ENCODE peak calls at places on chromosomes 1 and 21, in eight cellular contexts. E is epithelial cell of esophagus, P is BE2C, K is body of pancreas, J is HCT116, N is choroid plexus epithelial cell, D is astrocyte of the spinal cord, T is Calu3. R is an unnamed sample.

GRCh38 chr21:37564924-37565529 is 198.5 kb downstream of the DYRK1A start:
- DNase-seq in T (peak), P (no peak), K (peak), J (no peak), N (peak), D (peak), E (no peak), R (no peak)

GRCh38 chr1:23585321-23586022 is 26.2 kb upstream of the ID3 start:
- DNase-seq in P (no peak), K (no peak), N (peak), J (no peak), E (peak), T (no peak), D (peak), R (peak)

GRCh38 chr21:45126085-45126687 is 51.8 kb downstream of the ADARB1 start:
- DNase-seq in N (no peak), K (no peak), P (no peak), J (no peak), D (no peak), E (no peak), T (no peak), R (no peak)

GRCh38 chr1:59768752-59769411 is 45.9 kb upstream of the HOOK1 start:
- DNase-seq in P (no peak), J (no peak), K (peak), D (no peak), N (no peak), E (peak), T (no peak), R (no peak)

GRCh38 chr1:12406218-12407021 is 176.6 kb downstream of the VPS13D start:
- DNase-seq in P (no peak), T (no peak), D (peak), K (no peak), E (no peak), N (peak), J (no peak), R (peak)

GRCh38 chr1:226953175-226953800 is 13.2 kb downstream of the COQ8A start:
- DNase-seq in N (no peak), J (no peak), D (no peak), P (no peak), T (no peak), E (no peak), K (no peak), R (no peak)

GRCh38 chr1:30860320-30860652 is 48.3 kb downstream of the SDC3 start:
- DNase-seq in E (no peak), N (no peak), K (no peak), P (no peak), J (no peak), T (no peak), D (no peak), R (no peak)

GRCh38 chr21:45108808-45109800 is 34.7 kb downstream of the ADARB1 start:
- DNase-seq in N (no peak), P (no peak), D (no peak), J (no peak), T (no peak), E (no peak), K (no peak), R (no peak)

GRCh38 chr21:44666401-44667320 is at the start of gene KRTAP12-2:
- DNase-seq in J (no peak), D (no peak), P (no peak), K (no peak), N (no peak), T (peak), E (peak), R (no peak)

GRCh38 chr1:40711465-40712404 is 20.2 kb downstream of the NFYC start:
- DNase-seq in E (peak), N (peak), D (peak), J (no peak), T (peak), P (no peak), K (no peak), R (peak)

GRCh38 chr1:156750932-156751723 is at the start of gene HDGF:
- DNase-seq in K (peak), D (no peak), J (no peak), P (peak), E (peak), N (no peak), T (peak), R (peak)

GRCh38 chr1:54263601-54264226 is 63.7 kb downstream of the MRPL37 start:
- DNase-seq in P (no peak), J (no peak), N (no peak), D (no peak), K (no peak), E (no peak), T (no peak), R (no peak)

GRCh38 chr1:205797122-205797521 is 15.9 kb downstream of the SLC41A1 start:
- DNase-seq in P (no peak), D (no peak), T (no peak), N (no peak), K (no peak), E (no peak), J (no peak), R (no peak)

GRCh38 chr1:25519624-25520023 is 23.8 kb upstream of the LDLRAP1 start:
- DNase-seq in D (peak), N (peak), J (no peak), K (no peak), P (no peak), T (no peak), E (peak), R (peak)

GRCh38 chr1:51032936-51033335 is 62.9 kb downstream of the CDKN2C start:
- DNase-seq in N (no peak), K (no peak), E (no peak), J (no peak), P (no peak), T (no peak), D (no peak), R (no peak)

GRCh38 chr1:16145030-16145987 is 10.6 kb downstream of the EPHA2 start:
- DNase-seq in J (peak), P (no peak), N (peak), D (peak), E (peak), T (peak), K (peak), R (peak)

GRCh38 chr1:28173980-28174297 is 2.6 kb downstream of the PTAFR start:
- DNase-seq in P (no peak), T (no peak), E (no peak), N (peak), D (no peak), K (no peak), J (no peak), R (peak)

GRCh38 chr1:213693864-213694263 is 293.9 kb upstream of the PROX1 start:
- DNase-seq in T (no peak), E (no peak), K (no peak), P (peak), D (no peak), N (no peak), J (no peak), R (no peak)

GRCh38 chr1:227793948-227794812 is 21.3 kb upstream of the PRSS38 start:
- DNase-seq in K (peak), D (peak), E (no peak), T (no peak), J (no peak), N (peak), P (peak), R (peak)

GRCh38 chr1:87131809-87132663 is 196.6 kb upstream of the LMO4 start:
- DNase-seq in K (peak), E (peak), J (peak), N (peak), D (peak), P (peak), T (peak), R (peak)

GRCh38 chr1:106960412-106960811 is 96.1 kb upstream of the PRMT6 start:
- DNase-seq in T (no peak), K (no peak), J (no peak), D (no peak), N (no peak), P (no peak), E (no peak), R (no peak)

GRCh38 chr1:213898684-213899083 is 89.1 kb upstream of the PROX1 start:
- DNase-seq in T (no peak), N (no peak), P (no peak), D (no peak), J (no peak), K (no peak), E (no peak), R (no peak)

GRCh38 chr1:182169203-182169602 is 107.7 kb upstream of the ZNF648 start:
- DNase-seq in E (no peak), P (no peak), N (no peak), K (peak), J (no peak), T (no peak), D (no peak), R (no peak)

GRCh38 chr1:39529901-39530535 is 38.6 kb downstream of the BMP8A start:
- DNase-seq in T (no peak), P (no peak), K (no peak), E (no peak), D (no peak), J (no peak), N (no peak), R (no peak)

GRCh38 chr1:12026586-12026985 is 7.3 kb downstream of the MIIP start:
- DNase-seq in D (no peak), P (no peak), E (no peak), N (no peak), T (no peak), K (no peak), J (no peak), R (no peak)

GRCh38 chr1:55833452-55834160 is 618.4 kb upstream of the USP24 start:
- DNase-seq in K (no peak), D (peak), P (no peak), N (peak), J (no peak), T (no peak), E (no peak), R (peak)

GRCh38 chr1:167676205-167676915 is 45.4 kb upstream of the MPZL1 start:
- DNase-seq in K (no peak), D (no peak), N (no peak), E (no peak), J (no peak), T (no peak), P (no peak), R (no peak)

GRCh38 chr1:87182611-87183010 is 146.1 kb upstream of the LMO4 start:
- DNase-seq in T (no peak), D (no peak), K (no peak), E (peak), P (no peak), N (no peak), J (no peak), R (no peak)

GRCh38 chr1:244341455-244342450 is 110.0 kb downstream of the ADSS2 start:
- DNase-seq in P (no peak), E (peak), J (no peak), T (peak), D (peak), N (peak), K (peak), R (no peak)

GRCh38 chr1:219074084-219074728 is 99.5 kb upstream of the LYPLAL1 start:
- DNase-seq in E (no peak), T (no peak), N (no peak), J (no peak), P (no peak), K (no peak), D (no peak), R (no peak)

GRCh38 chr1:54278941-54279422 is 79.0 kb downstream of the MRPL37 start:
- DNase-seq in D (peak), E (no peak), T (peak), K (no peak), P (no peak), J (no peak), N (peak), R (peak)

GRCh38 chr1:111720274-111720976 is 18.8 kb downstream of the INKA2 start:
- DNase-seq in N (no peak), D (no peak), T (no peak), J (no peak), E (peak), P (no peak), K (no peak), R (no peak)

GRCh38 chr21:42641311-42642218 is 11.9 kb upstream of the PDE9A start:
- DNase-seq in K (no peak), T (no peak), N (no peak), J (no peak), D (no peak), E (no peak), P (no peak), R (no peak)

GRCh38 chr1:153348511-153349362 is at the start of gene PGLYRP4:
- DNase-seq in K (no peak), P (no peak), T (no peak), N (no peak), J (peak), E (peak), D (no peak), R (no peak)

GRCh38 chr21:38843379-38843778 is 37.6 kb downstream of the ETS2 start:
- DNase-seq in P (no peak), N (no peak), D (no peak), K (no peak), E (no peak), J (no peak), T (no peak), R (no peak)

DNA sequence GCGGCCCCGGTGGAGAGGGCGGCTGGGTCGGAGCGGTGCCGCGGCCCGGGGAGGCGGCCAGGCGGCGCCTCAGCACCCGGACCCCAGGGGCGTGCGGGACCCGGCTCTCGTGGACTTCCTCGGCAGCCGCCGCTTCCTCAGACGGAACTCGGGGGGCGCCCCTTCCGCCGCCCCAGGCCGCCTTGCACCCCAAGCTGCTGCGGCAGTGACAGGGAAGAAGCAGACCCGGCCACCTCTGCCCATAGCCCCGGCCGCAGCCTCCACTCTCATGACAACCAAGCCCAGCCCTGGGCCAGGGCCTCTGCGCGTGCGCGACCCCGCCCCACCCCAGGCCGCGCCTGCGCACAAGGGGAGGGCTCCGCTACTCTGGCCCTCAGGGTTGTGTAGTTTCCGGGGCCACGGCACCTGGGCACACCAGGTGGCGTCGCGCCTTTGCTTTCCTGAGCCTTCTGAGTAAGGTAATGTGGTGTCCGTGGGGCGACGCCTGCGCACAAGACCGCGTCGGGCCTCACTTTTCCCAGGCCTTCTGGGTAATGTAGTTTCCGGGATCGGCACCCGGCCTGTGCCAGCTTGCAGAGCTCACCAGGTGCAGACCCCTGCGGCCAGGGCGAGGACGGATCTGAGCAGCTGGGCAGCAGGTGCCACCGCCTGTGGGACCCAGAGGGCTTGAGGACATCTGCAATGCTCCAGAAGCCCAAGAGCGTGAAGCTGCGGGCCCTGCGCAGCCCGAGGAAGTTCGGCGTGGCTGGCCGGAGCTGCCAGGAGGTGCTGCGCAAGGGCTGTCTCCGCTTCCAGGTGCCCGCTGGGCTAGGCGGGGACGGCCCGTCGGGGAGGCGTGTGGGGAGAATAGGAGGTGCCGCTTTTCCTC is at the start of the genes CEP104 and DFFB:
- DNase-seq in E (peak), K (peak), P (peak), D (peak), T (peak), J (peak), N (peak), R (peak)
- TF ChIP-seq CTCF in E (peak), K (peak), P (peak), D (no peak), T (no peak), J (peak), N (no peak), R (no peak)

GRCh38 chr1:1507305-1507704 is 4.7 kb upstream of the ATAD3A start:
- DNase-seq in T (no peak), P (no peak), E (no peak), N (no peak), K (no peak), D (no peak), J (no peak), R (no peak)

GRCh38 chr1:1511533-1512285 is at the start of gene ATAD3A:
- DNase-seq in T (peak), N (peak), K (peak), J (peak), D (peak), P (peak), E (peak), R (peak)

DNA sequence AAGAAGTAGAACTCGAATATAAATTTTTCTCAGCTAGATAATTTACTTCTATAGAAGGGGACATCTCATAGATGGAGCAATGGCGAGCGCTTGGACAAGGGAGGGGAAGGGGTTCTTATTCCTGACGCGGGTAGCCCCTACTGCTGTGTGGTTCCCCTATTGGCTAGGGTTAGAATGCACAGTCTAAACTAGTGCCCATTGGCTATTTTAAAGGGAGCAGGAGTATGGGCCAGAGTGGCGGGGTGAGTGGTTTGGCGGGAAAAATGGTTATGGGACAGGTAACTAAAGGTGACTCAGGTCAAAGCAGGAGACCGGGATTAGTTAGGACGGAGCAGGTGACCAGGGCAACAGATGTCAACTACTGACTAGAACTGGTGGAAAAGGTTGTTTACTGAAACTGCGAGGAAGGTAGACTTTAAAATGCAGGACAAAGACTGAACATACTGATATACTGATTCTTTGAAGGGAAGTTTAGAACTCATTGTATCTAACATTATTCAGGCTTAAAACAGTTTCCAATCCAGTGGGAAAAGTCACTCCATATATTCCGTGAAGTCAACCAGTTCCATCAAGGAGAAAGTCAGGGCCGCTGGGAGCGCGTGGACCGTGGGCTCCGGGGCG is 940 bp upstream of the ATAD3A start:
- DNase-seq in J (peak), E (peak), D (peak), N (peak), P (no peak), K (peak), T (peak), R (peak)
- TF ChIP-seq CTCF in J (no peak), E (no peak), D (no peak), N (no peak), P (peak), K (no peak), T (no peak), R (peak)

GRCh38 chr1:20375563-20375962 is 84.9 kb downstream of the VWA5B1 start:
- DNase-seq in K (no peak), J (no peak), E (peak), D (peak), N (no peak), P (no peak), T (no peak), R (peak)

GRCh38 chr1:20379075-20379474 is 88.4 kb downstream of the VWA5B1 start:
- DNase-seq in J (no peak), T (no peak), N (no peak), P (no peak), D (no peak), E (no peak), K (no peak), R (no peak)

GRCh38 chr1:20377516-20378270 is 87.0 kb downstream of the VWA5B1 start:
- DNase-seq in P (no peak), E (no peak), D (no peak), J (no peak), N (no peak), K (no peak), T (no peak), R (no peak)

GRCh38 chr1:20376171-20376570 is 85.5 kb downstream of the VWA5B1 start:
- DNase-seq in K (no peak), J (no peak), D (no peak), T (no peak), P (no peak), E (no peak), N (no peak), R (no peak)

DNA sequence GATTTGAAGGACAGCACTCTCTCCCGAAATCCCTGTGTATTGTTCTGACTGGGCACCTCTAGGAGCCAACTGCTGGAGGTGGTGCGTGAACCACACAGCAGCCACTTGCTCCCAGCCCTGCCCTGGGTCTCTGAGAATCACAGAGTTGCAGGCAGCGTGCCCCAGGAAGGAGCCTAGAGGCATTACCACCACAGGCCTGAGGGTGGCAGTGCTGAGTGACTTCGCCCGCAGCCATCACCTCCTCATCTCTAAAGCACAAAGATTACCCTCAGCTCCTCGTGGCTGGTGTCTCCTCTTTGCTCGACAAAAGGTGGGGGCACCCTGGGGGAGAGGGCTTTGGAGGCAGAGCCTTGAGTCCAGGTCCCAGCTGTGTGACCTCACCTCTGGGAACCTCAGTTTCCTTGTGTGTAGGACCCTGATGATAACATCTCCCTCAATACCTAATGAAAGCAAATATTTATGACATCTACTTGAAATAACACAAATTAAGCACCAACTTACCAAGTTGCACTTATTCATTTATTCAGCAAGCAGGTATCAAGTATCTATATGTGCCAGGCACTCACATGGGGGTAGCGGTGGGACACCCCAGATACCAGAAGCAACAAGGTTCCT is 86.3 kb downstream of the VWA5B1 start:
- DNase-seq in D (peak), J (peak), N (peak), P (peak), E (peak), K (peak), T (peak), R (peak)
- TF ChIP-seq CTCF in D (peak), J (peak), N (peak), P (peak), E (peak), K (peak), T (peak), R (peak)

DNA sequence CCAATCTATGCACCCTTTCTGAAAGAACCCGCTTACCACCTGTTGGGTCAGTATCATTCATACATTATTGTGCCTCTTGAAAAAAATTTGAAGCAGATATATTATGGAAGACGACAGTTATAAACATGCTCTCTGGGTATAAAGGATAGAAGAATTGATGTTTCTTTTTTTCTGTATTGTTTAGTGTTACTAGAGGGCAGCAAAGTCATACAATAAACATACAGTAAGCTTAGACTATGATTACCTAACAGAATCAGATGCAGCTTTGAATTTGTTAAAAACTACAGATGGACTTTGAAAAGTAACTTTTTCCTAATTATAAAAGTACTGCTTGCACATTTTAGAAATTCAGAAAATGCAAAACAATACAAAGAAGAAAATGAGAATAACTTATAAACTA is 11.1 kb upstream of the PAXBP1 start:
- DNase-seq in E (no peak), T (no peak), P (no peak), N (no peak), K (no peak), J (no peak), D (no peak), R (peak)
- TF ChIP-seq CTCF in E (no peak), T (no peak), P (no peak), N (peak), K (no peak), J (no peak), D (no peak), R (peak)